ENCODE peak calls at places on chromosomes 6 and 20, in ten cellular contexts. U, Z, X, R, Y, E, J, B, A and M are unnamed samples.

GRCh38 chr6:8589941-8590676 is 154.8 kb upstream of the SLC35B3 start:
- DNase-seq in A (no peak), R (no peak), X (no peak), U (no peak), E (no peak), Y (no peak), B (no peak), Z (no peak), J (no peak), M (no peak)

GRCh38 chr6:29887330-29887818 is 55.0 kb upstream of the HLA-A start:
- DNase-seq in X (peak), R (no peak), B (peak), Z (peak), E (no peak), U (peak), J (no peak), A (peak), Y (no peak), M (peak)

GRCh38 chr6:39927159-39927558 is 7.1 kb downstream of the MOCS1 start:
- DNase-seq in U (no peak), J (no peak), X (no peak), A (no peak), E (no peak), Z (no peak), R (no peak), Y (peak), B (no peak), M (no peak)

GRCh38 chr6:158660331-158660730 is 10.5 kb downstream of the SYTL3 start:
- DNase-seq in E (no peak), Z (no peak), A (no peak), U (no peak), B (no peak), Y (no peak), X (peak), J (no peak), R (peak), M (no peak)

GRCh38 chr6:4191271-4191721 is 55.9 kb upstream of the ECI2 start:
- DNase-seq in J (no peak), X (no peak), A (no peak), Y (no peak), R (no peak), Z (no peak), E (no peak), U (no peak), B (no peak), M (no peak)

GRCh38 chr6:168988801-168989200 is 264.8 kb downstream of the THBS2 start:
- DNase-seq in E (no peak), B (no peak), J (no peak), Y (no peak), A (no peak), X (no peak), Z (no peak), U (no peak), R (no peak), M (no peak)

GRCh38 chr6:166005401-166005845 is 162.2 kb downstream of the TBXT start:
- DNase-seq in Z (peak), X (no peak), R (no peak), Y (no peak), A (no peak), J (peak), U (peak), B (no peak), E (no peak), M (no peak)

GRCh38 chr6:150254671-150255228 is 111.9 kb downstream of the PPP1R14C start:
- DNase-seq in B (no peak), X (no peak), J (no peak), Y (no peak), U (no peak), Z (no peak), A (no peak), R (no peak), E (no peak), M (no peak)

GRCh38 chr6:84284428-84285033 is 57.1 kb upstream of the CEP162 start:
- DNase-seq in R (peak), U (no peak), B (no peak), A (no peak), X (no peak), E (no peak), Z (no peak), Y (peak), J (peak), M (no peak)

GRCh38 chr6:136113736-136114173 is 136.4 kb downstream of the MTFR2 start:
- DNase-seq in E (peak), B (no peak), X (no peak), Z (no peak), R (peak), J (peak), A (no peak), Y (peak), U (peak), M (no peak)

GRCh38 chr20:57657537-57658446 is 37.6 kb upstream of the ZBP1 start:
- DNase-seq in J (no peak), E (no peak), R (peak), B (no peak), U (peak), Y (no peak), Z (peak), X (peak), A (no peak), M (peak)

GRCh38 chr6:56477241-56477640 is 165.4 kb downstream of the DST start:
- DNase-seq in A (no peak), B (no peak), E (no peak), U (no peak), X (no peak), Z (no peak), J (no peak), R (no peak), Y (no peak), M (no peak)

GRCh38 chr20:49889943-49890650 is 25.2 kb downstream of the SPATA2 start:
- DNase-seq in J (no peak), B (no peak), U (no peak), A (no peak), E (no peak), Y (no peak), X (no peak), Z (peak), R (no peak), M (no peak)

GRCh38 chr6:14934011-14934410 is 311.9 kb upstream of the JARID2 start:
- DNase-seq in Z (no peak), R (no peak), Y (no peak), J (no peak), X (no peak), A (no peak), E (no peak), B (no peak), U (no peak), M (no peak)

GRCh38 chr20:8454137-8454712 is 322.2 kb downstream of the PLCB1 start:
- DNase-seq in Y (peak), X (no peak), E (no peak), B (peak), U (no peak), J (peak), R (peak), Z (no peak), A (no peak), M (no peak)

GRCh38 chr6:4474810-4475209 is 301.4 kb upstream of the CDYL start:
- DNase-seq in U (no peak), Y (no peak), R (no peak), E (no peak), X (no peak), A (no peak), Z (no peak), J (no peak), B (peak), M (no peak)

GRCh38 chr6:6328451-6328850 is 8.0 kb upstream of the F13A1 start:
- DNase-seq in Y (no peak), Z (no peak), R (no peak), E (no peak), B (no peak), J (no peak), X (no peak), A (no peak), U (no peak), M (no peak)

GRCh38 chr20:62219992-62220665 is at the start of gene HRH3:
- DNase-seq in R (peak), Z (peak), X (peak), Y (no peak), E (no peak), U (no peak), B (no peak), A (peak), J (no peak), M (peak)

GRCh38 chr6:37845930-37846329 is 26.4 kb downstream of the ZFAND3 start:
- DNase-seq in Z (no peak), R (no peak), E (no peak), J (no peak), X (no peak), A (no peak), U (no peak), B (no peak), Y (no peak), M (no peak)